ENCODE peak calls at places on chromosomes 6 and 20, in six cellular contexts. Q is lower leg skin, U is H54, N is esophagus muscularis mucosa, L is GM12878, W is adrenal gland. F is an unnamed sample.

GRCh38 chr6:51753635-51754034 is 333.8 kb downstream of the PKHD1 start:
- DNase-seq in Q (no peak), U (peak; percentile 5), N (no peak), L (no peak), W (peak; percentile 7), F (peak; percentile 33)

GRCh38 chr20:16062661-16063591 is 510.3 kb downstream of the KIF16B start:
- DNase-seq in Q (no peak), U (no peak), N (no peak), L (no peak), W (no peak), F (no peak)

GRCh38 chr6:17687136-17687535 is 19.6 kb downstream of the NUP153 start:
- DNase-seq in Q (no peak), U (no peak), N (no peak), L (no peak), W (no peak), F (no peak)

GRCh38 chr6:57316581-57317059 is 810 bp upstream of the PRIM2 start:
- DNase-seq in Q (peak; percentile 75), U (peak; percentile 74), N (no peak), L (peak; percentile 83), W (peak; percentile 86), F (peak; percentile 92)

GRCh38 chr6:22444335-22444734 is 125.0 kb upstream of the HDGFL1 start:
- DNase-seq in Q (no peak), U (no peak), N (no peak), L (no peak), W (no peak), F (no peak)

GRCh38 chr6:125099211-125100017 is 54.2 kb upstream of the TPD52L1 start:
- DNase-seq in Q (no peak), U (peak; percentile 53), N (no peak), L (no peak), W (peak; percentile 67), F (peak; percentile 64)

GRCh38 chr6:163667372-163668060 is 253.0 kb downstream of the QKI start:
- DNase-seq in Q (peak; percentile 73), U (no peak), N (no peak), L (peak; percentile 93), W (peak; percentile 66), F (no peak)

GRCh38 chr6:44024597-44025219 is 102.5 kb downstream of the MRPL14 start:
- DNase-seq in Q (no peak), U (no peak), N (no peak), L (no peak), W (no peak), F (no peak)

GRCh38 chr6:37784585-37784967 is 35.0 kb upstream of the ZFAND3 start:
- DNase-seq in Q (no peak), U (no peak), N (no peak), L (no peak), W (no peak), F (no peak)

GRCh38 chr20:16351415-16351814 is 221.8 kb downstream of the KIF16B start:
- DNase-seq in Q (no peak), U (no peak), N (no peak), L (no peak), W (no peak), F (no peak)

GRCh38 chr20:325043-325888 is at the start of gene SOX12:
- DNase-seq in Q (peak; percentile 95), U (peak; percentile 81), N (peak; percentile 98), L (peak; percentile 71), W (peak; percentile 98), F (peak; percentile 97)

GRCh38 chr20:327946-328563 is 2.7 kb downstream of the SOX12 start:
- DNase-seq in Q (no peak), U (no peak), N (no peak), L (no peak), W (peak; percentile 18), F (no peak)

GRCh38 chr20:325889-326644 is 715 bp downstream of the SOX12 start:
- DNase-seq in Q (peak; percentile 57), U (no peak), N (no peak), L (no peak), W (peak; percentile 78), F (peak; percentile 71)

GRCh38 chr20:327041-327945 is 1.9 kb downstream of the SOX12 start:
- DNase-seq in Q (peak; percentile 66), U (peak; percentile 76), N (no peak), L (peak; percentile 68), W (peak; percentile 90), F (peak; percentile 88)

DNA sequence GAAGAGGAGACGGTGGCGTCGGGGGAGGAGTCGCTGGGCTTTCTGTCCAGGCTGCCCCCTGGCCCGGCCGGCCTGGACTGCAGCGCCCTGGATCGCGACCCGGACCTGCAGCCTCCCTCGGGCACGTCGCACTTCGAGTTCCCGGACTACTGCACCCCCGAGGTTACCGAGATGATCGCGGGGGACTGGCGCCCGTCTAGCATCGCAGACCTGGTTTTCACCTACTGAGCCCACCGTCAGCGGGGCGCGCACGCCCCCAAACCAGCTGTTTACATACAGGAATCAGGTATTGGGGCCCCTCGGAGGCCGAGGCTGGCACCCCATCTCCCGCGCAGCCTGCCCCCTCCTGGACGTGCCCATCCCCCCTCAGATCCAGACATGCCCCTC is 1.3 kb downstream of the SOX12 start:
- DNase-seq in Q (peak; percentile 24), U (no peak), N (no peak), L (no peak), W (peak; percentile 48), F (peak; percentile 64)
- TF ChIP-seq POLR2A in Q (no peak), U (no peak), N (no peak), L (no peak), W (no peak), F (peak; percentile 28)

DNA sequence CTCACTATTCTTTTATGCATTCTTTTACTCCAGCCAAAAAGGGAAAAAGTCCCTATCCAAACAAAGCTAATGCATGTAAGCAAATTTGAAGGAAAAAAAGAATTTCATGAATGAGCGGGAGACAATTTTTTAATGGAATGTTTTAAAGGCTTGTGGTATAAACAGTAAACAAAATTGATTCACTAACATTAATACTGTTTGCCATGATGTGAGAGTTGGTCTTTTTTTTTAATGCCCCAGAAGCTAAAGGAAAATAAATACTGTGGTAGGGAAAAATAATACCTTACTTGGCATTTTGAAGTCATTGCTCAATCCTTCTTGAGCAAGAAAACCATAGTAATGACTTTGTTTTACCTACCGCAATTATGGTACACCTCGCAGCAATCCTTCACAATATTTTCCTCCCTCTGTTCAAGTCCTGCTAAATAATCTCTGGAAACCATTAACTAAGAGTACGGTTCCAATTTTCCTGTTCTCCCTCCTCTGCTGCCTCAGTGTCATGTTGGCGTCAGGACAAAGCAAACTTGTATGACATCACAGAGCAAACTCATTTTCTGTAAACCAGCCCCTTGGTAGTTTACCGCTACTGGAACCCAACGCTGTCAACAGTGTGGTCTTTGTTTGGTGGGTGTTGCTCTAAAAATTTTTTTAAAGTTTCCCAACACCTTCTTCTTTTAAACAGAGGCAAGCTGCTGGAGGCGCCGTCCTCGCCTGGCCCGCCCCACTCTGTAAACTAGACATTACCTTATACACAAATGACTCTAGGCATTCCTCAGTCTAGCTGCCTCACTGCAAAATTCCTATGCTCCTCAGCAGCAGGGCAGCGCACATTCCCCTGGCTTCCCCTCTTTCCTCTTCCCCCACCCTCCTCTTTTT is 78.8 kb downstream of the BACH2 start:
- DNase-seq in Q (no peak), U (no peak), N (peak; percentile 92), L (no peak), W (no peak), F (peak; percentile 38)
- TF ChIP-seq POLR2A in Q (no peak), U (no peak), N (no peak), L (no peak), W (no peak), F (no peak)

GRCh38 chr6:127737768-127738167 is 160.8 kb downstream of the C6orf58 start:
- DNase-seq in Q (no peak), U (no peak), N (no peak), L (no peak), W (no peak), F (no peak)

GRCh38 chr6:127732927-127733326 is 156.0 kb downstream of the C6orf58 start:
- DNase-seq in Q (no peak), U (no peak), N (no peak), L (no peak), W (no peak), F (no peak)

GRCh38 chr6:127737009-127737486 is 160.1 kb downstream of the C6orf58 start:
- DNase-seq in Q (peak; percentile 23), U (peak; percentile 4), N (no peak), L (peak; percentile 12), W (peak; percentile 50), F (peak; percentile 66)

DNA sequence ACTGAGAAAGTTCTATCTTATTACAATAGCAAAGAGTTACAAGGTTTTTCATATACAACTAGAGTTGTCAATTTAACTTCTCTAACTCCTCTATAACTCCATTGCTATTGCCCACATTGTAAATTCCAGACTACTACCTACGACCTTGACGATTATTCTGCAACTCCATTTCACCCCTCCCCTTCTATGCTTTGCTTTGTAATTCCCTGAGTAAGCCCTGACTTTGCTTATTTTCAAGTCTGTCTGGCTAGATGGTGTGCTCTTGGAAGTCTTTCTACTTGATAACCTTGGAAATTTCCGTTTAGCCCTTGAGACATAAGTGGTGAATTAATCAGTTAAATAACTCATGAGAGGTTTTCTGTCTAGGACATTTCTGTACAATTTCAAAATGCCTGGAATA is 161.4 kb downstream of the C6orf58 start:
- DNase-seq in Q (no peak), U (no peak), N (no peak), L (no peak), W (no peak), F (no peak)
- TF ChIP-seq POLR2A in Q (no peak), U (no peak), N (no peak), L (no peak), W (no peak), F (no peak)

GRCh38 chr20:63335711-63336110 is 25.4 kb downstream of the CHRNA4 start:
- DNase-seq in Q (no peak), U (no peak), N (no peak), L (no peak), W (peak; percentile 28), F (no peak)
- TF ChIP-seq POLR2A in Q (no peak), U (no peak), N (no peak), L (no peak), W (no peak), F (no peak)

DNA sequence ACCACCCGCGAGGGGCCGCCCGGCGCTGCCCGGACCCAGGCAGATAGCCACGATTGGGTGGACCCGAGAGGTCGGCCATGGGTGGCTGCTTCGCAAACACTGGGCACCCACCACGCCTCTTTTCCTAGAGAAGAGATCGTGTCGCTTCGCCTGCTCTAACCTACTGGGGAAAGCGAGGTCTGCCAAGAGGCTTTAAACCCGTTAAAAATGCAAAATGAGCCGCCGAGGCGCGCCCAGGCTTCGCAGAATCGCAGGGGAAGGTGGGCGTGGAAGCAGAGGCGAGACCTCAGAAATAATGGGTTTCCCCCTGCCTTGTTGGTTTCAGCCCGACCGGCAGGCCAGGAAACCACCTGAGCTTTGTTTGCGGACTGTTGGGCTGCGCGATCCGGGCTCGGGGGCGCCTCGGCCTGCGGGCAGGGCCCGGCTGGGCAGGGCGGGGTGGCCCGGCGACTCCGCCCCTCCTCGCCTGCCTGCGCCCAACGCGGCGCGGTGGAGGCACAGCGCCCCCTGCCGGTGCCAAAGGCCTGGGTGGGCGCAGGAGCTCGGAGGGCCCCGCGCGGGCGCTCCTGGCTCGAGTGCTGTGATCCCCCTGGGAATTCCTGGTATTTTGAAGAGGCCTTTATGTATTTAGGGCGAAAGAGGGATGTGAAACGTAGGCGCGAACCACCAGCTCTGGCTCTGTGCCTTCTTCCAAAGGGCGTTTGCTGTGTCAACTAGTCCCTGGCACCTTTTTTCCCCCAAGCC is 1.6 kb downstream of the MARCKS start:
- DNase-seq in Q (peak; percentile 71), U (peak; percentile 69), N (no peak), L (peak; percentile 87), W (peak; percentile 80), F (peak; percentile 78)
- TF ChIP-seq POLR2A in Q (no peak), U (peak; percentile 46), N (peak; percentile 10), L (peak; percentile 95), W (peak; percentile 39), F (no peak)

F was measured in erythroblast.